ENCODE peak calls at places on chromosomes 7 and 10, in five cellular contexts. One of them, this sample, is unnamed.
A peak's percentile ranks its signal among the peaks of the same experiment; 100 is the strongest.

GRCh38 chr10:63573068-63573697 is 52.0 kb downstream of the REEP3 start:
- DNase-seq in GM13977: peak; percentile 49
- DNase-seq in dorsolateral prefrontal cortex: no peak
- DNase-seq in sigmoid colon: no peak
- DNase-seq in H9: no peak
- DNase-seq in this sample: no peak

GRCh38 chr7:155584763-155585531 is 38.6 kb upstream of the CNPY1 start:
- DNase-seq in GM13977: no peak
- DNase-seq in dorsolateral prefrontal cortex: no peak
- DNase-seq in sigmoid colon: no peak
- DNase-seq in H9: no peak
- DNase-seq in this sample: no peak

GRCh38 chr7:19677201-19677600 is 31.6 kb downstream of the POLR1F start:
- DNase-seq in GM13977: no peak
- DNase-seq in dorsolateral prefrontal cortex: no peak
- DNase-seq in sigmoid colon: no peak
- DNase-seq in H9: no peak
- DNase-seq in this sample: no peak

GRCh38 chr10:92239600-92240288 is 51.1 kb downstream of the CPEB3 start:
- DNase-seq in GM13977: peak; percentile 64
- DNase-seq in dorsolateral prefrontal cortex: peak; percentile 38
- DNase-seq in sigmoid colon: peak; percentile 74
- DNase-seq in H9: peak; percentile 41
- DNase-seq in this sample: peak; percentile 86

GRCh38 chr10:132961-133898 is 2.0 kb upstream of the ZMYND11 start:
- DNase-seq in GM13977: no peak
- DNase-seq in dorsolateral prefrontal cortex: no peak
- DNase-seq in sigmoid colon: no peak
- DNase-seq in H9: no peak
- DNase-seq in this sample: no peak

GRCh38 chr7:122166260-122166659 is 22.2 kb upstream of the AASS start:
- DNase-seq in GM13977: no peak
- DNase-seq in dorsolateral prefrontal cortex: no peak
- DNase-seq in sigmoid colon: no peak
- DNase-seq in H9: no peak
- DNase-seq in this sample: no peak

GRCh38 chr7:14016950-14017349 is 27.5 kb upstream of the ETV1 start:
- DNase-seq in GM13977: no peak
- DNase-seq in dorsolateral prefrontal cortex: no peak
- DNase-seq in sigmoid colon: no peak
- DNase-seq in H9: no peak
- DNase-seq in this sample: no peak

GRCh38 chr10:103638948-103639347 is 145.4 kb downstream of the NEURL1 start:
- DNase-seq in GM13977: no peak
- DNase-seq in dorsolateral prefrontal cortex: no peak
- DNase-seq in sigmoid colon: no peak
- DNase-seq in H9: no peak
- DNase-seq in this sample: no peak

GRCh38 chr7:152602962-152603361 is 73.0 kb downstream of the XRCC2 start:
- DNase-seq in GM13977: no peak
- DNase-seq in dorsolateral prefrontal cortex: no peak
- DNase-seq in sigmoid colon: no peak
- DNase-seq in H9: no peak
- DNase-seq in this sample: no peak

GRCh38 chr10:103197177-103197576 is 4.1 kb upstream of the NT5C2 start:
- DNase-seq in GM13977: no peak
- DNase-seq in dorsolateral prefrontal cortex: no peak
- DNase-seq in sigmoid colon: peak; percentile 65
- DNase-seq in H9: no peak
- DNase-seq in this sample: no peak

GRCh38 chr10:57494481-57494880 is 773.2 kb downstream of the IPMK start:
- DNase-seq in GM13977: no peak
- DNase-seq in dorsolateral prefrontal cortex: no peak
- DNase-seq in sigmoid colon: no peak
- DNase-seq in H9: no peak
- DNase-seq in this sample: no peak

GRCh38 chr7:17640730-17641377 is 299.4 kb downstream of the SNX13 start:
- DNase-seq in GM13977: peak; percentile 19
- DNase-seq in dorsolateral prefrontal cortex: no peak
- DNase-seq in sigmoid colon: no peak
- DNase-seq in H9: no peak
- DNase-seq in this sample: no peak

GRCh38 chr10:81082621-81083376 is 545.1 kb downstream of the SH2D4B start:
- DNase-seq in GM13977: no peak
- DNase-seq in dorsolateral prefrontal cortex: no peak
- DNase-seq in sigmoid colon: no peak
- DNase-seq in H9: peak; percentile 29
- DNase-seq in this sample: no peak

DNA sequence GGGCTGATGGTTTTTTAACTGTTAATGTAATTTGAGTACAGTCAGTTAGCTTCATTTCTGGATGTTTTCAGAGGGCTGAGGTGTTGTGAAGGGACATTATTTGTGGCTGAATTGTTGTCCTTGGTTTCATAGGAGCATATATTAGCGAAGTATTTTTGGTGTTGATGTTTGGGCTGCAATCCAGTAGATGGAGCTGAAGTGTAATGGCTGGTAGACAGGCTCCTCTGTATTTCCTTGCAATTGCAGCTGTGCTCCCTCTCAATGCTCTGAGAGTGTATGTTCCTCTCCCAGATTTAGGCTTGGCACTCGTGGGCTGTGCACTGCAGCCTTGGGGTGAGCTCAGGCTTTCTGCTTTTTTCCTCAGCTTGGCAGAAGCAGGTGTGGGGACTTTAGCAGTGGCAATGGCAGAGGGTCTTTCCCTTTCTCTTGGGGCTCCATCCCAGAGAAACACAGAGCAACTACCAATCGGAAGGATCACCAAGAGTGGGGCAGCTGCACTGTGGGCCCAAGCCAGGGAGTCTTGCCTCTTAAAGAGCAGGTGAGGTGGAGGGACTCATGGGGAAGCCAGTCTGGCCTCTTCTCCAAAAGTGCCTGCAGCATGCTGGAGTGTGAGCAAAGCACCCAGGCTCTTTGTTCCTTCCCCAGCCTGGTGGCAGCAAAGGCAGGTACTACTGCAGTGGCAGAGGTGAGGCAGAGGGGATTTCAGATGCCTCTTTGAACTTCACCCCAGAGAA is 544.4 kb downstream of the SH2D4B start:
- DNase-seq in GM13977: no peak
- DNase-seq in dorsolateral prefrontal cortex: no peak
- DNase-seq in sigmoid colon: no peak
- DNase-seq in H9: peak; percentile 43
- DNase-seq in this sample: no peak
- TF ChIP-seq CTCF in GM13977: peak; percentile 60
- TF ChIP-seq CTCF in dorsolateral prefrontal cortex: no peak
- TF ChIP-seq CTCF in sigmoid colon: no peak
- TF ChIP-seq CTCF in H9: peak; percentile 74
- TF ChIP-seq CTCF in this sample: no peak

GRCh38 chr10:44821290-44821689 is 89.8 kb upstream of the TMEM72 start:
- DNase-seq in GM13977: no peak
- DNase-seq in dorsolateral prefrontal cortex: no peak
- DNase-seq in sigmoid colon: no peak
- DNase-seq in H9: no peak
- DNase-seq in this sample: no peak
- TF ChIP-seq CTCF in GM13977: no peak
- TF ChIP-seq CTCF in dorsolateral prefrontal cortex: no peak
- TF ChIP-seq CTCF in sigmoid colon: no peak
- TF ChIP-seq CTCF in H9: no peak
- TF ChIP-seq CTCF in this sample: no peak

GRCh38 chr10:30639946-30640786 is 10.6 kb upstream of the LYZL2 start:
- DNase-seq in GM13977: peak; percentile 54
- DNase-seq in dorsolateral prefrontal cortex: no peak
- DNase-seq in sigmoid colon: no peak
- DNase-seq in H9: no peak
- DNase-seq in this sample: no peak

GRCh38 chr10:30647089-30647488 is 17.5 kb upstream of the LYZL2 start:
- DNase-seq in GM13977: no peak
- DNase-seq in dorsolateral prefrontal cortex: no peak
- DNase-seq in sigmoid colon: no peak
- DNase-seq in H9: no peak
- DNase-seq in this sample: no peak

DNA sequence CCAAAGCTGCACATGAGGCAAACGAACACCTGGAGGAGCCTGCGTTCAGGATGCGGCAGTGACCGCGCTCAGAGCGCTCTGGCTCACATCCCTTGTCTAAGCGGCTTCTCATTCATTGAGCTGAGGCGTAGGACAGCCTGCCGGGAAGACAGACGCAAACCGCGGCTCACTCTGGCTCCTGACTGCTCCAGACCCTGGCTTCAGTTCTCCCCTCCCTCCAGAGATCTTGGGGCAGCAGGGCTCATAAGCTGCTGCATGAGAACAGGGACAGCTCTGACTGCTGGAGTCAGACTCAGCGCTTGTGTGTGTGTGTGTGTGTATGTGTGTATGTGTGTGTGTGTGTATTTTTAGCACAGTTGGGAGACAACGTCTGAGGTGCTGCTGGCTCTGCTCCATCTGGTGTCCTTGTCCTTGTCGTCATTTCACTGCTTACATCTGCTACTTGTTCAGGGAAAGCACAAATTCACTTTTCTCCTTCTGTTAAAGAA is 15.8 kb upstream of the LYZL2 start:
- DNase-seq in GM13977: no peak
- DNase-seq in dorsolateral prefrontal cortex: no peak
- DNase-seq in sigmoid colon: peak; percentile 74
- DNase-seq in H9: peak; percentile 41
- DNase-seq in this sample: no peak
- TF ChIP-seq CTCF in GM13977: no peak
- TF ChIP-seq CTCF in dorsolateral prefrontal cortex: no peak
- TF ChIP-seq CTCF in sigmoid colon: no peak
- TF ChIP-seq CTCF in H9: peak; percentile 16
- TF ChIP-seq CTCF in this sample: no peak

GRCh38 chr7:8211725-8212096 is 50.3 kb downstream of the ICA1 start:
- DNase-seq in GM13977: no peak
- DNase-seq in dorsolateral prefrontal cortex: no peak
- DNase-seq in sigmoid colon: no peak
- DNase-seq in H9: no peak
- DNase-seq in this sample: no peak

GRCh38 chr7:8214162-8214897 is 47.6 kb downstream of the ICA1 start:
- DNase-seq in GM13977: no peak
- DNase-seq in dorsolateral prefrontal cortex: no peak
- DNase-seq in sigmoid colon: peak; percentile 82
- DNase-seq in H9: no peak
- DNase-seq in this sample: no peak

GRCh38 chr7:8213381-8213780 is 48.6 kb downstream of the ICA1 start:
- DNase-seq in GM13977: no peak
- DNase-seq in dorsolateral prefrontal cortex: no peak
- DNase-seq in sigmoid colon: no peak
- DNase-seq in H9: no peak
- DNase-seq in this sample: no peak

GRCh38 chr7:8210845-8211724 is 50.9 kb downstream of the ICA1 start:
- DNase-seq in GM13977: no peak
- DNase-seq in dorsolateral prefrontal cortex: no peak
- DNase-seq in sigmoid colon: no peak
- DNase-seq in H9: no peak
- DNase-seq in this sample: no peak

DNA sequence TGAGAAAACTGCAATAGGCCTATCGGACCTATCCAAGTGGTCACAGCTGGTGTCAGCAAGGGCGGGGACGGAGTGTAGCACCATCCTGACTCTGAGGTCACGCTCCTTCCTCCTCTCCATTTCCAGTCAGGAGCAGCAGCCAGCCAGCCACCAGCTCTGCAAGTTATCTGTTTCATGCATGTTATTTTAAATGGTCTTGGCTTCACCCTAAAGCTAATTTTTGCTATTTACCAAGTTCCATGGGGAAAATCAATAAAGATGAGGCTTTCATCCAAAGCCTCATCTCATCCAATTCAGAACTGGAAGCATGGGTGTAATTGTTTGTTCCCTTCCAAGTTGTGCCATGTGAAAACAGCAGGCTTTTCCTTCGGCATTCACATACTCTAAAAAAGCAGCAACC is 49.3 kb downstream of the ICA1 start:
- DNase-seq in GM13977: no peak
- DNase-seq in dorsolateral prefrontal cortex: no peak
- DNase-seq in sigmoid colon: no peak
- DNase-seq in H9: no peak
- DNase-seq in this sample: no peak
- TF ChIP-seq CTCF in GM13977: no peak
- TF ChIP-seq CTCF in dorsolateral prefrontal cortex: no peak
- TF ChIP-seq CTCF in sigmoid colon: no peak
- TF ChIP-seq CTCF in H9: no peak
- TF ChIP-seq CTCF in this sample: no peak

GRCh38 chr7:974820-975681 is at the start of gene COX19:
- DNase-seq in GM13977: peak; percentile 95
- DNase-seq in dorsolateral prefrontal cortex: peak; percentile 70
- DNase-seq in sigmoid colon: peak; percentile 94
- DNase-seq in H9: peak; percentile 91
- DNase-seq in this sample: peak; percentile 98
- TF ChIP-seq CTCF in GM13977: no peak
- TF ChIP-seq CTCF in dorsolateral prefrontal cortex: no peak
- TF ChIP-seq CTCF in sigmoid colon: no peak
- TF ChIP-seq CTCF in H9: no peak
- TF ChIP-seq CTCF in this sample: no peak

DNA sequence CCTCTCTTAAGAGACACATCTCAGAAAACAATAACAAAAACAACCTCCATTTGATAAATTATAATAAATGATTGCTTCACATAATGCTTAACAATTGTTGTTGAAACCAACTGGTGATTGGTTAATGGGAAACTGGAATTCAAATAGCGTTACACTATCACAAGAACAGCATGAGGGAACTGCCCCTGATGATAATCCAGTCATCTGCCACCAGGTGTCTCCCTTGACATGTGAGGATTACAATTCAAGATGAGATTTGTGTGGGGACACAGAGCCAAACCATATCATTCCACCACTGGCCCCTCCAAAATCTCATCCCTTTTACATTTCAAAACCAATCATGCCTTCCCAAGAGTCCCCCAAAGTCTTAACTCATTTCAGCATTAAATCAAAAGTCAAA is 375.9 kb downstream of the BMPER start:
- DNase-seq in GM13977: no peak
- DNase-seq in dorsolateral prefrontal cortex: no peak
- DNase-seq in sigmoid colon: no peak
- DNase-seq in H9: no peak
- DNase-seq in this sample: no peak
- TF ChIP-seq CTCF in GM13977: no peak
- TF ChIP-seq CTCF in dorsolateral prefrontal cortex: no peak
- TF ChIP-seq CTCF in sigmoid colon: no peak
- TF ChIP-seq CTCF in H9: peak; percentile 54
- TF ChIP-seq CTCF in this sample: peak; percentile 30

GRCh38 chr7:95865716-95866371 is 93.5 kb downstream of the DYNC1I1 start:
- DNase-seq in GM13977: no peak
- DNase-seq in dorsolateral prefrontal cortex: no peak
- DNase-seq in sigmoid colon: no peak
- DNase-seq in H9: peak; percentile 32
- DNase-seq in this sample: no peak
- TF ChIP-seq CTCF in GM13977: no peak
- TF ChIP-seq CTCF in dorsolateral prefrontal cortex: no peak
- TF ChIP-seq CTCF in sigmoid colon: no peak
- TF ChIP-seq CTCF in H9: peak; percentile 67
- TF ChIP-seq CTCF in this sample: peak; percentile 70

GRCh38 chr7:44565795-44566559 is 7.7 kb downstream of the DDX56 start:
- DNase-seq in GM13977: no peak
- DNase-seq in dorsolateral prefrontal cortex: no peak
- DNase-seq in sigmoid colon: no peak
- DNase-seq in H9: no peak
- DNase-seq in this sample: no peak
- TF ChIP-seq CTCF in GM13977: no peak
- TF ChIP-seq CTCF in dorsolateral prefrontal cortex: peak; percentile 26
- TF ChIP-seq CTCF in sigmoid colon: no peak
- TF ChIP-seq CTCF in H9: peak; percentile 26
- TF ChIP-seq CTCF in this sample: no peak